ENCODE peak calls at places on chromosome 1, in six cellular contexts. C is astrocyte of the spinal cord; T is WTC11; L is CD4-positive, alpha-beta T cell; V is fibroblast of lung; S is MCF 10A. W is an unnamed sample.

GRCh38 chr1:203408485-203409229 is 57.7 kb upstream of the FMOD start:
- DNase-seq in C (peak; percentile 67), T (no peak), L (no peak), V (peak; percentile 84), S (peak; percentile 87), W (no peak)

GRCh38 chr1:179817789-179818188 is 59.8 kb downstream of the TOR1AIP2 start:
- DNase-seq in C (no peak), T (no peak), L (no peak), V (peak; percentile 27), S (no peak), W (no peak)

GRCh38 chr1:9890224-9890731 is 19.8 kb downstream of the CTNNBIP1 start:
- DNase-seq in C (peak; percentile 94), T (no peak), L (no peak), V (peak; percentile 96), S (peak; percentile 96), W (no peak)

GRCh38 chr1:215475719-215476525 is 91.2 kb upstream of the KCTD3 start:
- DNase-seq in C (peak; percentile 73), T (no peak), L (no peak), V (peak; percentile 96), S (peak; percentile 81), W (no peak)

GRCh38 chr1:202148391-202148790 is 3.9 kb upstream of the ARL8A start:
- DNase-seq in C (no peak), T (no peak), L (no peak), V (no peak), S (no peak), W (no peak)

GRCh38 chr1:54888080-54888733 is 1.2 kb upstream of the DHCR24 start:
- DNase-seq in C (no peak), T (no peak), L (no peak), V (no peak), S (no peak), W (no peak)

GRCh38 chr1:168159251-168159650 is 19.5 kb upstream of the TIPRL start:
- DNase-seq in C (no peak), T (no peak), L (no peak), V (no peak), S (no peak), W (no peak)

GRCh38 chr1:184212649-184213314 is 161.3 kb downstream of the TSEN15 start:
- DNase-seq in C (peak; percentile 88), T (no peak), L (no peak), V (peak; percentile 89), S (peak; percentile 81), W (no peak)

GRCh38 chr1:205585835-205586785 is 45.7 kb downstream of the ELK4 start:
- DNase-seq in C (no peak), T (no peak), L (no peak), V (no peak), S (no peak), W (no peak)

DNA sequence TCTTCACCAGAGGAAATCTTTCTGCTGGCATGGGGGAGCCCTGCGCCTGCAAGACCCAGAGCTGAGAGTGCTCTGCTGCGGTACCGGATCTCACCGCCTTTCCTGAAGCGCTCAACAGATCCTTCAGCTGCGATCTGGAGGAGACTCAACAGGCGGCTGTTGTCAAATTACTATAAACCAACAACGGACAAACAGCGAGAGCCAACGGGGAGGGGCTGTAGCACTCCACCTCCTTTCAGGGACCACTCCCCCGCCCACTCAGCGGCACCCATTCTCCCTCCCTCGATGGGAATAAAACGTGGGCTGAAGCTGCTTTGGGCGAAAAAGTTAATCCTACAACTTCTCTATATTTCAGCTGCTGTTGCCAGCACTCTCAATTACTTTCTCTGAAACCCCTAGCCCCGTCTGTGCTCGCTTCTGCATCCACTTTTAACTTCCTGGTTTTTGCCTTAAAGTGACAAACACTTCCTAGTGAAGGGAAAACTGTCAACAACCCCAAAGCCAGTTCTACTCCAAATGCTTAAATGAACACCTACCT is at the start of gene FMO5:
- DNase-seq in C (peak; percentile 54), T (peak; percentile 67), L (peak; percentile 14), V (peak; percentile 62), S (peak; percentile 55), W (peak; percentile 32)
- TF ChIP-seq CTCF in C (peak; percentile 10), T (no peak), L (no peak), V (peak; percentile 33), S (no peak), W (no peak)

GRCh38 chr1:117312453-117313138 is 54.7 kb upstream of the MAN1A2 start:
- DNase-seq in C (peak; percentile 6), T (no peak), L (no peak), V (peak; percentile 62), S (peak; percentile 62), W (no peak)
- TF ChIP-seq CTCF in C (peak; percentile 44), T (no peak), L (peak; percentile 41), V (peak; percentile 69), S (peak; percentile 49), W (no peak)

GRCh38 chr1:26046313-26047031 is 554 bp upstream of the SLC30A2 start:
- DNase-seq in C (no peak), T (peak; percentile 24), L (no peak), V (no peak), S (no peak), W (no peak)

GRCh38 chr1:26045712-26046312 is at the start of gene SLC30A2:
- DNase-seq in C (no peak), T (peak; percentile 47), L (no peak), V (no peak), S (no peak), W (no peak)

GRCh38 chr1:26043765-26044164 is 2.2 kb downstream of the SLC30A2 start:
- DNase-seq in C (no peak), T (no peak), L (no peak), V (no peak), S (no peak), W (no peak)

GRCh38 chr1:26044971-26045711 is 777 bp downstream of the SLC30A2 start:
- DNase-seq in C (no peak), T (peak; percentile 42), L (no peak), V (no peak), S (no peak), W (no peak)

GRCh38 chr1:26044414-26044813 is 1.5 kb downstream of the SLC30A2 start:
- DNase-seq in C (no peak), T (no peak), L (no peak), V (no peak), S (no peak), W (no peak)
- TF ChIP-seq CTCF in C (no peak), T (no peak), L (no peak), V (no peak), S (no peak), W (no peak)

GRCh38 chr1:161388639-161389038 is 21.0 kb upstream of the CFAP126 start:
- DNase-seq in C (no peak), T (no peak), L (no peak), V (no peak), S (no peak), W (no peak)
- TF ChIP-seq CTCF in C (no peak), T (no peak), L (no peak), V (no peak), S (no peak), W (no peak)

GRCh38 chr1:166258017-166258416 is 91.2 kb upstream of the FAM78B start:
- DNase-seq in C (no peak), T (no peak), L (no peak), V (no peak), S (no peak), W (no peak)
- TF ChIP-seq CTCF in C (no peak), T (no peak), L (no peak), V (no peak), S (no peak), W (no peak)

GRCh38 chr1:15152318-15153183 is 996 bp upstream of the TMEM51 start:
- DNase-seq in C (peak; percentile 91), T (peak; percentile 83), L (no peak), V (peak; percentile 88), S (peak; percentile 92), W (no peak)
- TF ChIP-seq CTCF in C (peak; percentile 86), T (no peak), L (no peak), V (peak; percentile 82), S (peak; percentile 45), W (no peak)

GRCh38 chr1:58545591-58546519 is 671 bp downstream of the OMA1 start:
- DNase-seq in C (peak; percentile 62), T (peak; percentile 65), L (peak; percentile 68), V (peak; percentile 67), S (peak; percentile 60), W (peak; percentile 71)
- TF ChIP-seq CTCF in C (no peak), T (no peak), L (no peak), V (no peak), S (no peak), W (no peak)

W was measured in natural killer cell.